ENCODE peak calls at places on chromosomes 7 and 10, in seven cellular contexts. F is T follicular helper cell; J is NCI-H748 treated with DMSO at 0.1 percent for 48 hours; U is effector memory CD4-positive, alpha-beta T cell; Z is fibroblast of lung; Y is naive thymus-derived CD8-positive, alpha-beta T cell; D is NCI-H1694 treated with DMSO at 0.1 percent for 48 hours. I is an unnamed sample.

GRCh38 chr7:112036071-112036470 is 170.1 kb downstream of the DOCK4 start:
- DNase-seq in F (no peak), J (no peak), U (no peak), Z (no peak), Y (no peak), D (no peak), I (no peak)

GRCh38 chr7:154874409-154875113 is 128.4 kb downstream of the PAXIP1 start:
- DNase-seq in F (no peak), J (no peak), U (no peak), Z (no peak), Y (no peak), D (no peak), I (no peak)

GRCh38 chr7:10838205-10838604 is 135.5 kb upstream of the PHF14 start:
- DNase-seq in F (no peak), J (no peak), U (no peak), Z (no peak), Y (no peak), D (no peak), I (no peak)

GRCh38 chr7:117673367-117673766 is 193.5 kb downstream of the CFTR start:
- DNase-seq in F (no peak), J (peak; percentile 82), U (no peak), Z (peak; percentile 39), Y (no peak), D (no peak), I (peak; percentile 90)

GRCh38 chr10:102964713-102965112 is 46.6 kb downstream of the CNNM2 start:
- DNase-seq in F (no peak), J (no peak), U (no peak), Z (no peak), Y (no peak), D (no peak), I (no peak)

GRCh38 chr10:119658274-119658673 is 7.1 kb downstream of the BAG3 start:
- DNase-seq in F (no peak), J (no peak), U (no peak), Z (peak; percentile 93), Y (no peak), D (no peak), I (peak; percentile 95)

GRCh38 chr10:11074536-11075267 is 57.0 kb downstream of the CELF2 start:
- DNase-seq in F (no peak), J (no peak), U (no peak), Z (no peak), Y (no peak), D (no peak), I (no peak)

GRCh38 chr10:74227697-74228424 is 76.8 kb downstream of the ADK start:
- DNase-seq in F (no peak), J (no peak), U (peak; percentile 3), Z (peak; percentile 59), Y (no peak), D (no peak), I (no peak)

GRCh38 chr10:71748671-71749191 is 24.6 kb downstream of the VSIR start:
- DNase-seq in F (peak; percentile 59), J (no peak), U (peak; percentile 72), Z (no peak), Y (peak; percentile 79), D (no peak), I (no peak)